ENCODE peak calls at places on chromosomes 7 and 10, in six cellular contexts. One of them, this sample, is unnamed.

GRCh38 chr10:89701238-89702120 is at the start of gene KIF20B:
- DNase-seq in Right ventricle myocardium inferior: peak; percentile 97
- DNase-seq in activated CD4-positive, CD25-positive, alpha-beta regulatory T cell: peak; percentile 84
- DNase-seq in CD4-positive, CD25-positive, alpha-beta regulatory T cell: peak; percentile 93
- DNase-seq in activated CD4-positive, alpha-beta memory T cell treated with anti-CD3 and anti-CD28 coated beads for 36 hours: peak; percentile 98
- DNase-seq in stimulated activated naive B cell treated with anti-CD40 and anti-IgM and Interleukin-4, amounts not matched to agents 10 μg/mL and 1 μg/mL and 100 μg/mL, for 72 hours: peak; percentile 96
- DNase-seq in this sample: peak; percentile 97

GRCh38 chr7:100538654-100539435 is at the start of gene AGFG2:
- DNase-seq in Right ventricle myocardium inferior: peak; percentile 100
- DNase-seq in activated CD4-positive, CD25-positive, alpha-beta regulatory T cell: peak; percentile 98
- DNase-seq in CD4-positive, CD25-positive, alpha-beta regulatory T cell: peak; percentile 100
- DNase-seq in activated CD4-positive, alpha-beta memory T cell treated with anti-CD3 and anti-CD28 coated beads for 36 hours: peak; percentile 100
- DNase-seq in stimulated activated naive B cell treated with anti-CD40 and anti-IgM and Interleukin-4, amounts not matched to agents 10 μg/mL and 1 μg/mL and 100 μg/mL, for 72 hours: peak; percentile 100
- DNase-seq in this sample: peak; percentile 100

GRCh38 chr10:113980408-113981087 is 63.1 kb upstream of the ADRB1 start:
- DNase-seq in Right ventricle myocardium inferior: no peak
- DNase-seq in activated CD4-positive, CD25-positive, alpha-beta regulatory T cell: no peak
- DNase-seq in CD4-positive, CD25-positive, alpha-beta regulatory T cell: no peak
- DNase-seq in activated CD4-positive, alpha-beta memory T cell treated with anti-CD3 and anti-CD28 coated beads for 36 hours: no peak
- DNase-seq in stimulated activated naive B cell treated with anti-CD40 and anti-IgM and Interleukin-4, amounts not matched to agents 10 μg/mL and 1 μg/mL and 100 μg/mL, for 72 hours: no peak
- DNase-seq in this sample: no peak

GRCh38 chr7:151961536-151961935 is 5.3 kb downstream of the GALNTL5 start:
- DNase-seq in Right ventricle myocardium inferior: no peak
- DNase-seq in activated CD4-positive, CD25-positive, alpha-beta regulatory T cell: no peak
- DNase-seq in CD4-positive, CD25-positive, alpha-beta regulatory T cell: no peak
- DNase-seq in activated CD4-positive, alpha-beta memory T cell treated with anti-CD3 and anti-CD28 coated beads for 36 hours: no peak
- DNase-seq in stimulated activated naive B cell treated with anti-CD40 and anti-IgM and Interleukin-4, amounts not matched to agents 10 μg/mL and 1 μg/mL and 100 μg/mL, for 72 hours: no peak
- DNase-seq in this sample: no peak

GRCh38 chr7:18541189-18541870 is 45.8 kb downstream of the HDAC9 start:
- DNase-seq in Right ventricle myocardium inferior: peak; percentile 54
- DNase-seq in activated CD4-positive, CD25-positive, alpha-beta regulatory T cell: no peak
- DNase-seq in CD4-positive, CD25-positive, alpha-beta regulatory T cell: no peak
- DNase-seq in activated CD4-positive, alpha-beta memory T cell treated with anti-CD3 and anti-CD28 coated beads for 36 hours: no peak
- DNase-seq in stimulated activated naive B cell treated with anti-CD40 and anti-IgM and Interleukin-4, amounts not matched to agents 10 μg/mL and 1 μg/mL and 100 μg/mL, for 72 hours: no peak
- DNase-seq in this sample: no peak

GRCh38 chr10:103463456-103463855 is 4.8 kb upstream of the CALHM1 start:
- DNase-seq in Right ventricle myocardium inferior: no peak
- DNase-seq in activated CD4-positive, CD25-positive, alpha-beta regulatory T cell: no peak
- DNase-seq in CD4-positive, CD25-positive, alpha-beta regulatory T cell: no peak
- DNase-seq in activated CD4-positive, alpha-beta memory T cell treated with anti-CD3 and anti-CD28 coated beads for 36 hours: no peak
- DNase-seq in stimulated activated naive B cell treated with anti-CD40 and anti-IgM and Interleukin-4, amounts not matched to agents 10 μg/mL and 1 μg/mL and 100 μg/mL, for 72 hours: no peak
- DNase-seq in this sample: no peak

GRCh38 chr7:106757846-106758245 is 96.9 kb upstream of the CCDC71L start:
- DNase-seq in Right ventricle myocardium inferior: no peak
- DNase-seq in activated CD4-positive, CD25-positive, alpha-beta regulatory T cell: no peak
- DNase-seq in CD4-positive, CD25-positive, alpha-beta regulatory T cell: no peak
- DNase-seq in activated CD4-positive, alpha-beta memory T cell treated with anti-CD3 and anti-CD28 coated beads for 36 hours: no peak
- DNase-seq in stimulated activated naive B cell treated with anti-CD40 and anti-IgM and Interleukin-4, amounts not matched to agents 10 μg/mL and 1 μg/mL and 100 μg/mL, for 72 hours: no peak
- DNase-seq in this sample: no peak

GRCh38 chr7:101516849-101517248 is 112.2 kb downstream of the MYL10 start:
- DNase-seq in Right ventricle myocardium inferior: no peak
- DNase-seq in activated CD4-positive, CD25-positive, alpha-beta regulatory T cell: no peak
- DNase-seq in CD4-positive, CD25-positive, alpha-beta regulatory T cell: no peak
- DNase-seq in activated CD4-positive, alpha-beta memory T cell treated with anti-CD3 and anti-CD28 coated beads for 36 hours: no peak
- DNase-seq in stimulated activated naive B cell treated with anti-CD40 and anti-IgM and Interleukin-4, amounts not matched to agents 10 μg/mL and 1 μg/mL and 100 μg/mL, for 72 hours: no peak
- DNase-seq in this sample: no peak

GRCh38 chr10:73253226-73253557 is 748 bp upstream of the MRPS16 start:
- DNase-seq in Right ventricle myocardium inferior: no peak
- DNase-seq in activated CD4-positive, CD25-positive, alpha-beta regulatory T cell: no peak
- DNase-seq in CD4-positive, CD25-positive, alpha-beta regulatory T cell: no peak
- DNase-seq in activated CD4-positive, alpha-beta memory T cell treated with anti-CD3 and anti-CD28 coated beads for 36 hours: no peak
- DNase-seq in stimulated activated naive B cell treated with anti-CD40 and anti-IgM and Interleukin-4, amounts not matched to agents 10 μg/mL and 1 μg/mL and 100 μg/mL, for 72 hours: no peak
- DNase-seq in this sample: no peak

This sample was measured in activated naive CD4-positive, alpha-beta T cell treated with anti-CD3 and anti-CD28 coated beads, Interleukin-2, amount 10 ng/mL, durations not matched to agents 7 days and 5 days.